ENCODE peak calls at places on chromosomes 4 and X, in four cellular contexts. One of them, this sample, is unnamed.

GRCh38 chr4:123830920-123831319 is 434.3 kb downstream of the SPRY1 start:
- DNase-seq in tibial nerve: no peak
- DNase-seq in foreskin keratinocyte: no peak
- DNase-seq in adrenal gland: no peak
- DNase-seq in this sample: no peak

GRCh38 chr4:152679414-152680281 is at the start of gene TMEM154:
- DNase-seq in tibial nerve: peak
- DNase-seq in foreskin keratinocyte: peak
- DNase-seq in adrenal gland: peak
- DNase-seq in this sample: peak

GRCh38 chr4:1967512-1968149 is 41.1 kb downstream of the NELFA start:
- DNase-seq in tibial nerve: no peak
- DNase-seq in foreskin keratinocyte: no peak
- DNase-seq in adrenal gland: no peak
- DNase-seq in this sample: no peak

GRCh38 chr4:17544205-17544604 is 29.2 kb downstream of the CLRN2 start:
- DNase-seq in tibial nerve: no peak
- DNase-seq in foreskin keratinocyte: no peak
- DNase-seq in adrenal gland: peak
- DNase-seq in this sample: peak

GRCh38 chr4:25890653-25891485 is 23.2 kb upstream of the SMIM20 start:
- DNase-seq in tibial nerve: no peak
- DNase-seq in foreskin keratinocyte: no peak
- DNase-seq in adrenal gland: no peak
- DNase-seq in this sample: no peak

GRCh38 chr4:76950846-76951321 is 1.3 kb downstream of the SEPTIN11 start:
- DNase-seq in tibial nerve: no peak
- DNase-seq in foreskin keratinocyte: peak
- DNase-seq in adrenal gland: peak
- DNase-seq in this sample: peak

GRCh38 chrX:23785564-23785963 is 2.6 kb downstream of the SAT1 start:
- DNase-seq in tibial nerve: no peak
- DNase-seq in foreskin keratinocyte: no peak
- DNase-seq in adrenal gland: no peak
- DNase-seq in this sample: no peak

GRCh38 chrX:19630776-19631707 is 115.7 kb upstream of the MAP3K15 start:
- DNase-seq in tibial nerve: no peak
- DNase-seq in foreskin keratinocyte: no peak
- DNase-seq in adrenal gland: no peak
- DNase-seq in this sample: no peak

DNA sequence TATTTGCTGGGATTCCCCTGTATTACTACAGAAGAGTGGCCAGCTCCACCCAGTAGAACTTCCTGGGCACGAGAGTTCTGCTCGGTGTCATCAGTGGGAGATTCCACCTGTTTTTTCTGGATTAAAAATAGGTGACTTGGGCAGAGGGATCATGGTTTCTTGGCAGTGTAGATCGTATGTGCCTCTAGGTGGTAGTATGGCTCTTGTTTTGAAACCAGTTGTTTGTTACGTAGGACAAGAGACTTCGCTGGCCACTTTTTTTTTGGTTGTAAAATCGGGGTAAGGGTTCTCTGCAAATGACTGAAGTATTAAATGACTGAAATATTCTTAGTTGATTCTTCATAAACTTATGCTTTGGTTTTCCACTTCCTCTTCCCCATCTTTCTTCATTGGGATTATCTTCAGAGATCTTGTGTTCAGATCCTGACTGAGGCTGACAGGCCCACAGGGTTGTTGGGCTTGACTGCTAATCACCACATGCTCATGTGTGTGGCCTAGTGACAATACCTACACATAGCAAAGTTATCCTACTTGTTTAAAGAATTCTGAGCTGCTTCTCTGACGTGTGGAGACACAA is 43.8 kb upstream of the WDR1 start:
- DNase-seq in tibial nerve: no peak
- DNase-seq in foreskin keratinocyte: no peak
- DNase-seq in adrenal gland: no peak
- DNase-seq in this sample: peak
- TF ChIP-seq CTCF in tibial nerve: no peak
- TF ChIP-seq CTCF in foreskin keratinocyte: peak
- TF ChIP-seq CTCF in adrenal gland: no peak
- TF ChIP-seq CTCF in this sample: peak

DNA sequence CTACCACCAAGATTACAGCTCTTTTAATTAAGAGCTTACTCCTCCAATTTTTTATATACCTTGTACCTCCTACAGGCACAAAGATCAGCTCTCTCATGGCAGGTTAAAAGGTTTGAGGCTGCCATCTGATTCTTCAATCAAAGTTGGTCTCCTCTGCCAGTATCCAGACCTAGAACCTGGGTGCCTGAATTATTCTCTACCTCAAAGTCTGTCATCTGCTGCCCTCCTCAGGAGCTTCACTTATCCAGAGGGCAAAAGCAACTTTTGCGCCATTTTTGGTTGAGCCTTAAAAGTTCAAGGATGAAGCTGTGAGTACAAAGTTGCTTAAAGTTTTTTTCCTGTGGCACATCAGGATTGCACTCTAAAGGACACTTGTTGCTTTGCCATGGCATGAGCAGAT is 343.7 kb upstream of the PPP1R2C start:
- DNase-seq in tibial nerve: no peak
- DNase-seq in foreskin keratinocyte: no peak
- DNase-seq in adrenal gland: peak
- DNase-seq in this sample: no peak
- TF ChIP-seq CTCF in tibial nerve: no peak
- TF ChIP-seq CTCF in foreskin keratinocyte: peak
- TF ChIP-seq CTCF in adrenal gland: peak
- TF ChIP-seq CTCF in this sample: no peak

GRCh38 chrX:50402886-50403285 is 67.7 kb downstream of the DGKK start:
- DNase-seq in tibial nerve: no peak
- DNase-seq in foreskin keratinocyte: no peak
- DNase-seq in adrenal gland: no peak
- DNase-seq in this sample: no peak

GRCh38 chrX:50403903-50404302 is 66.7 kb downstream of the DGKK start:
- DNase-seq in tibial nerve: no peak
- DNase-seq in foreskin keratinocyte: no peak
- DNase-seq in adrenal gland: no peak
- DNase-seq in this sample: no peak

GRCh38 chrX:50407976-50408375 is 62.6 kb downstream of the DGKK start:
- DNase-seq in tibial nerve: no peak
- DNase-seq in foreskin keratinocyte: no peak
- DNase-seq in adrenal gland: no peak
- DNase-seq in this sample: no peak
- TF ChIP-seq CTCF in tibial nerve: no peak
- TF ChIP-seq CTCF in foreskin keratinocyte: no peak
- TF ChIP-seq CTCF in adrenal gland: no peak
- TF ChIP-seq CTCF in this sample: no peak

GRCh38 chr4:126627255-126627654 is 1005.5 kb upstream of the INTU start:
- DNase-seq in tibial nerve: no peak
- DNase-seq in foreskin keratinocyte: no peak
- DNase-seq in adrenal gland: no peak
- DNase-seq in this sample: peak
- TF ChIP-seq CTCF in tibial nerve: no peak
- TF ChIP-seq CTCF in foreskin keratinocyte: peak
- TF ChIP-seq CTCF in adrenal gland: no peak
- TF ChIP-seq CTCF in this sample: peak

DNA sequence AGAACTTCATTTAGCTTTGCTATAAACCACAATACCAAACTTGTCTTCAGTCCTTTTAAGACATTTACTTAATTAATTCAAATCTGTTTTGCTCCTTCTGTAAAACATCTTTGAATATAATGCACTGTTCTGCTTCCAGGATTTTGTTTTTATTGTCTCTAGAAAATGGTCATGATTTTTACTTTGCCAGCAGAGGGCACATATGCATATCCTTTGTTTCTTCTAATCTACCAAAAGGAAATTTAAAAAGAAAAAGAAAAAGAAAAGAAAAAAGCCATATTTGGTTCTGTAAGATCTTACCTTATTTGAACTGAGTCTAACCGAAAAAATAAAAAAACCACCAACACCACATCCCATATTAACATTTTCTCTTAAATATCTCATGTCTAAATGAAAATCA is 101.9 kb upstream of the CCSER1 start:
- DNase-seq in tibial nerve: no peak
- DNase-seq in foreskin keratinocyte: no peak
- DNase-seq in adrenal gland: no peak
- DNase-seq in this sample: no peak
- TF ChIP-seq CTCF in tibial nerve: no peak
- TF ChIP-seq CTCF in foreskin keratinocyte: peak
- TF ChIP-seq CTCF in adrenal gland: no peak
- TF ChIP-seq CTCF in this sample: peak

GRCh38 chrX:30618160-30618765 is 35.0 kb upstream of the GK start:
- DNase-seq in tibial nerve: no peak
- DNase-seq in foreskin keratinocyte: no peak
- DNase-seq in adrenal gland: no peak
- DNase-seq in this sample: no peak
- TF ChIP-seq CTCF in tibial nerve: no peak
- TF ChIP-seq CTCF in foreskin keratinocyte: peak
- TF ChIP-seq CTCF in adrenal gland: no peak
- TF ChIP-seq CTCF in this sample: peak

GRCh38 chr4:162727232-162727631 is 439.5 kb downstream of the NAF1 start:
- DNase-seq in tibial nerve: no peak
- DNase-seq in foreskin keratinocyte: no peak
- DNase-seq in adrenal gland: no peak
- DNase-seq in this sample: no peak
- TF ChIP-seq CTCF in tibial nerve: no peak
- TF ChIP-seq CTCF in foreskin keratinocyte: no peak
- TF ChIP-seq CTCF in adrenal gland: no peak
- TF ChIP-seq CTCF in this sample: no peak

GRCh38 chrX:119292445-119292844 is 56.4 kb downstream of the PGRMC1 start:
- DNase-seq in tibial nerve: no peak
- DNase-seq in foreskin keratinocyte: no peak
- DNase-seq in adrenal gland: no peak
- DNase-seq in this sample: peak
- TF ChIP-seq CTCF in tibial nerve: no peak
- TF ChIP-seq CTCF in foreskin keratinocyte: peak
- TF ChIP-seq CTCF in adrenal gland: no peak
- TF ChIP-seq CTCF in this sample: peak

DNA sequence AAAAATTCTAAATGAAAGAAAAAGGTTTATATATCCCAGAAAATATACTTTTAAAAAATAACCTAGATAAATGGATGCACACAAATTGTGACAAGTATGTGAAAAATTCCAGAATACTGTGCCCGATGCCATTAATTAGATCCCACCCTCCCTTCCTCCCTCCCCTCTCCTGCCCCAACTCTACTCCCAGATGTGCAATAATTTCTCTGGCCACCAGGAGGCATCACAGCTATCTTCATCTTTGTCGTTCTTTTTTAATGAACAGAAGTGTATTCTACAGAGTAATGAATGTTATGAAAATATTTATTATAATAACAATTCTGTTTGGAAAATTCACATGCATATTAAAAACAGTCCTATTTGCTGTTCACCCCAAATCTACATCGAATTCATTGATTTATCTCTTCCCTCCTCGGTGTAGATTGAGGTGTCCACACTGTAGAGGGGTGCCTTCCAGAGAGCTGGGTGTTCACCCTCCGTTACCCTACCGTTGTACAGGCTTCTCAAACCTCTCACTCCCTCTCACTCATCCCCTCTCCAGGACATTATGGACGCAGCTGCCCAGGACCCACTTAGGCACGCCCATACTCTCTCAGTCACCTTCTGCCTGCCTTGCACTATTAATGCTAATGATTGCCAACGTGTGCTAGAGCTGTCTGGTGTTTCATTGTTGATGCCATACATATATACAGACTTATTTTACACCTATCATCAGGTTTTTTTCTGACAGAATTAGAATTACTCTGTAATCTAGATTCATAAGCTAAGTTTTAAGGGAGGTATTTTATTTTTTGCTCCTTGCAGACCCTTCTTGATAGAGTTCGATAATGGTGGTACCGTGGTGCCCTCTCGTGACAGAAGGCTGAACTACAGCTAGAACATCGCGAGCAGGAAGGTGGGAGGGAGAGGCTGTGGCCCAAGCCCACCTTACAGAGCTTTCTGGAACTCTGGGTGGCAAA is 14.1 kb downstream of the RAB40AL start:
- DNase-seq in tibial nerve: peak
- DNase-seq in foreskin keratinocyte: no peak
- DNase-seq in adrenal gland: peak
- DNase-seq in this sample: peak
- TF ChIP-seq CTCF in tibial nerve: peak
- TF ChIP-seq CTCF in foreskin keratinocyte: peak
- TF ChIP-seq CTCF in adrenal gland: peak
- TF ChIP-seq CTCF in this sample: peak

DNA sequence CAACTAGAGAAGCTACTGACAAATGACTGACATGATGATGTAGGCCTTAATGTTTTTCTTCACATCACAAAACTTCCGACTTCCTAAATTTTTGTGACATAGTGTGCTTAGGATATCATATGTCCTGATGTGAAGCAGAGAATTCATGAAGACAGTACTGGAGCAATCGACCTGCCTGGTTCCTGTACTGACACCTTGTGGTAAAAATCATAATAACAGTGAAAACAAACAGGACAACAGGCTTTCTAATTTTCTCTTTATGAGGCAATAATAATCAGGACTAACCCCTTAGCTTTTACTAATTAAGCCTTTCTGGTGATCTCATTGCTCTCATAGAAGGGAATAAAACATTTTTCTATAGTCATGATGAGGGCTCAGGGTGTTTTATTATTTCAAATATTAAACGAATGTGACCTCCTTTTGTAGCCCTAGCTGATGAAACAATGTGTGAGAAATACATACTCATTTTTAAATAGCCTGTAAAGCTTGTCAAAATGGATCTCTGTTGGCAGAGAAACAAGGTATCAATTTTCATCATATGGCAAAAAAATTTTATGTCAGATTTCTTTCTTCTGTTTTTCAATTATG is 158.4 kb downstream of the TENT5D start:
- DNase-seq in tibial nerve: no peak
- DNase-seq in foreskin keratinocyte: no peak
- DNase-seq in adrenal gland: no peak
- DNase-seq in this sample: peak
- TF ChIP-seq CTCF in tibial nerve: peak
- TF ChIP-seq CTCF in foreskin keratinocyte: peak
- TF ChIP-seq CTCF in adrenal gland: peak
- TF ChIP-seq CTCF in this sample: peak

This sample was measured in HFFc6.